ENCODE peak calls at places on chromosome 3, in seven cellular contexts. One of them, this sample, is unnamed.

GRCh38 chr3:108106031-108106430 is 15.2 kb upstream of the CD47 start:
- DNase-seq in Daoy: peak
- DNase-seq in NCI-H1092: no peak
- DNase-seq in stimulated activated CD8-positive, alpha-beta memory T cell treated with anti-CD3 and anti-CD28 coated beads, Interleukin-2, amount 100 ng/mL, for 48 hours: no peak
- DNase-seq in T-helper 1 cell: no peak
- DNase-seq in RWPE2: no peak
- DNase-seq in heart left ventricle: no peak
- DNase-seq in this sample: no peak

GRCh38 chr3:48552111-48552911 is 4.3 kb downstream of the PFKFB4 start:
- DNase-seq in NCI-H1092: no peak
- DNase-seq in Daoy: no peak
- DNase-seq in heart left ventricle: no peak
- DNase-seq in RWPE2: no peak
- DNase-seq in stimulated activated CD8-positive, alpha-beta memory T cell treated with anti-CD3 and anti-CD28 coated beads, Interleukin-2, amount 100 ng/mL, for 48 hours: no peak
- DNase-seq in T-helper 1 cell: no peak
- DNase-seq in this sample: no peak

GRCh38 chr3:2099028-2099671 is 484 bp downstream of the CNTN4 start:
- DNase-seq in stimulated activated CD8-positive, alpha-beta memory T cell treated with anti-CD3 and anti-CD28 coated beads, Interleukin-2, amount 100 ng/mL, for 48 hours: no peak
- DNase-seq in heart left ventricle: no peak
- DNase-seq in Daoy: no peak
- DNase-seq in T-helper 1 cell: no peak
- DNase-seq in RWPE2: no peak
- DNase-seq in NCI-H1092: peak
- DNase-seq in this sample: no peak

GRCh38 chr3:118536764-118537163 is 497.9 kb downstream of the IGSF11 start:
- DNase-seq in stimulated activated CD8-positive, alpha-beta memory T cell treated with anti-CD3 and anti-CD28 coated beads, Interleukin-2, amount 100 ng/mL, for 48 hours: no peak
- DNase-seq in T-helper 1 cell: no peak
- DNase-seq in NCI-H1092: no peak
- DNase-seq in heart left ventricle: no peak
- DNase-seq in RWPE2: peak
- DNase-seq in Daoy: no peak
- DNase-seq in this sample: peak

GRCh38 chr3:71265365-71265935 is 318.1 kb downstream of the FOXP1 start:
- DNase-seq in NCI-H1092: no peak
- DNase-seq in T-helper 1 cell: no peak
- DNase-seq in RWPE2: no peak
- DNase-seq in Daoy: no peak
- DNase-seq in stimulated activated CD8-positive, alpha-beta memory T cell treated with anti-CD3 and anti-CD28 coated beads, Interleukin-2, amount 100 ng/mL, for 48 hours: no peak
- DNase-seq in heart left ventricle: no peak
- DNase-seq in this sample: no peak

GRCh38 chr3:36904641-36905040 is 40.2 kb downstream of the TRANK1 start:
- DNase-seq in heart left ventricle: no peak
- DNase-seq in NCI-H1092: no peak
- DNase-seq in T-helper 1 cell: no peak
- DNase-seq in RWPE2: no peak
- DNase-seq in stimulated activated CD8-positive, alpha-beta memory T cell treated with anti-CD3 and anti-CD28 coated beads, Interleukin-2, amount 100 ng/mL, for 48 hours: no peak
- DNase-seq in Daoy: peak
- DNase-seq in this sample: peak

GRCh38 chr3:132785292-132785691 is 63.1 kb upstream of the NPHP3 start:
- DNase-seq in stimulated activated CD8-positive, alpha-beta memory T cell treated with anti-CD3 and anti-CD28 coated beads, Interleukin-2, amount 100 ng/mL, for 48 hours: no peak
- DNase-seq in NCI-H1092: no peak
- DNase-seq in Daoy: no peak
- DNase-seq in RWPE2: no peak
- DNase-seq in heart left ventricle: no peak
- DNase-seq in T-helper 1 cell: no peak
- DNase-seq in this sample: peak

GRCh38 chr3:146431240-146431639 is 38.1 kb downstream of the PLSCR2 start:
- DNase-seq in RWPE2: no peak
- DNase-seq in NCI-H1092: no peak
- DNase-seq in T-helper 1 cell: no peak
- DNase-seq in Daoy: no peak
- DNase-seq in stimulated activated CD8-positive, alpha-beta memory T cell treated with anti-CD3 and anti-CD28 coated beads, Interleukin-2, amount 100 ng/mL, for 48 hours: no peak
- DNase-seq in heart left ventricle: no peak
- DNase-seq in this sample: no peak

GRCh38 chr3:54696313-54696712 is 231.5 kb downstream of the LRTM1 start:
- DNase-seq in heart left ventricle: no peak
- DNase-seq in RWPE2: no peak
- DNase-seq in Daoy: peak
- DNase-seq in T-helper 1 cell: no peak
- DNase-seq in stimulated activated CD8-positive, alpha-beta memory T cell treated with anti-CD3 and anti-CD28 coated beads, Interleukin-2, amount 100 ng/mL, for 48 hours: no peak
- DNase-seq in NCI-H1092: no peak
- DNase-seq in this sample: no peak

GRCh38 chr3:77467702-77468407 is 428.0 kb downstream of the ROBO2 start:
- DNase-seq in heart left ventricle: peak
- DNase-seq in T-helper 1 cell: no peak
- DNase-seq in RWPE2: no peak
- DNase-seq in Daoy: no peak
- DNase-seq in stimulated activated CD8-positive, alpha-beta memory T cell treated with anti-CD3 and anti-CD28 coated beads, Interleukin-2, amount 100 ng/mL, for 48 hours: no peak
- DNase-seq in NCI-H1092: peak
- DNase-seq in this sample: no peak

GRCh38 chr3:133058243-133058642 is 20.1 kb downstream of the TMEM108 start:
- DNase-seq in heart left ventricle: no peak
- DNase-seq in Daoy: no peak
- DNase-seq in NCI-H1092: no peak
- DNase-seq in stimulated activated CD8-positive, alpha-beta memory T cell treated with anti-CD3 and anti-CD28 coated beads, Interleukin-2, amount 100 ng/mL, for 48 hours: no peak
- DNase-seq in RWPE2: no peak
- DNase-seq in T-helper 1 cell: no peak
- DNase-seq in this sample: no peak

GRCh38 chr3:170947018-170947769 is 38.8 kb upstream of the EIF5A2 start:
- DNase-seq in stimulated activated CD8-positive, alpha-beta memory T cell treated with anti-CD3 and anti-CD28 coated beads, Interleukin-2, amount 100 ng/mL, for 48 hours: no peak
- DNase-seq in RWPE2: no peak
- DNase-seq in T-helper 1 cell: no peak
- DNase-seq in heart left ventricle: no peak
- DNase-seq in Daoy: no peak
- DNase-seq in NCI-H1092: no peak
- DNase-seq in this sample: no peak

GRCh38 chr3:126911162-126912026 is 71.5 kb upstream of the PLXNA1 start:
- DNase-seq in RWPE2: peak
- DNase-seq in heart left ventricle: peak
- DNase-seq in stimulated activated CD8-positive, alpha-beta memory T cell treated with anti-CD3 and anti-CD28 coated beads, Interleukin-2, amount 100 ng/mL, for 48 hours: peak
- DNase-seq in Daoy: peak
- DNase-seq in NCI-H1092: no peak
- DNase-seq in T-helper 1 cell: no peak
- DNase-seq in this sample: peak

GRCh38 chr3:195187609-195188529 is 83.1 kb downstream of the XXYLT1 start:
- DNase-seq in NCI-H1092: no peak
- DNase-seq in RWPE2: no peak
- DNase-seq in Daoy: no peak
- DNase-seq in stimulated activated CD8-positive, alpha-beta memory T cell treated with anti-CD3 and anti-CD28 coated beads, Interleukin-2, amount 100 ng/mL, for 48 hours: no peak
- DNase-seq in heart left ventricle: no peak
- DNase-seq in T-helper 1 cell: no peak
- DNase-seq in this sample: peak

GRCh38 chr3:87309601-87310000 is 33.2 kb upstream of the POU1F1 start:
- DNase-seq in stimulated activated CD8-positive, alpha-beta memory T cell treated with anti-CD3 and anti-CD28 coated beads, Interleukin-2, amount 100 ng/mL, for 48 hours: no peak
- DNase-seq in NCI-H1092: no peak
- DNase-seq in RWPE2: no peak
- DNase-seq in heart left ventricle: no peak
- DNase-seq in Daoy: peak
- DNase-seq in T-helper 1 cell: no peak
- DNase-seq in this sample: no peak

GRCh38 chr3:170418422-170419300 is at the start of gene CLDN11:
- DNase-seq in Daoy: peak
- DNase-seq in NCI-H1092: peak
- DNase-seq in T-helper 1 cell: no peak
- DNase-seq in RWPE2: no peak
- DNase-seq in heart left ventricle: peak
- DNase-seq in stimulated activated CD8-positive, alpha-beta memory T cell treated with anti-CD3 and anti-CD28 coated beads, Interleukin-2, amount 100 ng/mL, for 48 hours: no peak
- DNase-seq in this sample: peak

GRCh38 chr3:106399208-106399607 is 530.4 kb upstream of the CBLB start:
- DNase-seq in heart left ventricle: no peak
- DNase-seq in Daoy: no peak
- DNase-seq in RWPE2: no peak
- DNase-seq in stimulated activated CD8-positive, alpha-beta memory T cell treated with anti-CD3 and anti-CD28 coated beads, Interleukin-2, amount 100 ng/mL, for 48 hours: no peak
- DNase-seq in NCI-H1092: no peak
- DNase-seq in T-helper 1 cell: no peak
- DNase-seq in this sample: no peak

GRCh38 chr3:62607287-62608029 is 234.1 kb upstream of the FEZF2 start:
- DNase-seq in T-helper 1 cell: no peak
- DNase-seq in RWPE2: no peak
- DNase-seq in stimulated activated CD8-positive, alpha-beta memory T cell treated with anti-CD3 and anti-CD28 coated beads, Interleukin-2, amount 100 ng/mL, for 48 hours: no peak
- DNase-seq in NCI-H1092: peak
- DNase-seq in heart left ventricle: peak
- DNase-seq in Daoy: peak
- DNase-seq in this sample: peak

GRCh38 chr3:5188419-5189405 is 1.2 kb downstream of the EDEM1 start:
- DNase-seq in stimulated activated CD8-positive, alpha-beta memory T cell treated with anti-CD3 and anti-CD28 coated beads, Interleukin-2, amount 100 ng/mL, for 48 hours: no peak
- DNase-seq in RWPE2: no peak
- DNase-seq in NCI-H1092: no peak
- DNase-seq in heart left ventricle: no peak
- DNase-seq in T-helper 1 cell: peak
- DNase-seq in Daoy: peak
- DNase-seq in this sample: peak

GRCh38 chr3:136142592-136142991 is 53.5 kb downstream of the MSL2 start:
- DNase-seq in heart left ventricle: no peak
- DNase-seq in Daoy: peak
- DNase-seq in stimulated activated CD8-positive, alpha-beta memory T cell treated with anti-CD3 and anti-CD28 coated beads, Interleukin-2, amount 100 ng/mL, for 48 hours: no peak
- DNase-seq in T-helper 1 cell: no peak
- DNase-seq in RWPE2: no peak
- DNase-seq in NCI-H1092: no peak
- DNase-seq in this sample: peak

GRCh38 chr3:16290007-16290826 is 25.2 kb downstream of the OXNAD1 start:
- DNase-seq in Daoy: peak
- DNase-seq in RWPE2: no peak
- DNase-seq in NCI-H1092: no peak
- DNase-seq in heart left ventricle: peak
- DNase-seq in T-helper 1 cell: peak
- DNase-seq in stimulated activated CD8-positive, alpha-beta memory T cell treated with anti-CD3 and anti-CD28 coated beads, Interleukin-2, amount 100 ng/mL, for 48 hours: no peak
- DNase-seq in this sample: peak

GRCh38 chr3:133895208-133896001 is at the start of gene RAB6B:
- DNase-seq in NCI-H1092: peak
- DNase-seq in stimulated activated CD8-positive, alpha-beta memory T cell treated with anti-CD3 and anti-CD28 coated beads, Interleukin-2, amount 100 ng/mL, for 48 hours: peak
- DNase-seq in Daoy: peak
- DNase-seq in heart left ventricle: peak
- DNase-seq in RWPE2: no peak
- DNase-seq in T-helper 1 cell: no peak
- DNase-seq in this sample: peak

GRCh38 chr3:147298511-147298982 is 107.8 kb downstream of the ZIC4 start:
- DNase-seq in Daoy: peak
- DNase-seq in NCI-H1092: no peak
- DNase-seq in heart left ventricle: no peak
- DNase-seq in T-helper 1 cell: no peak
- DNase-seq in RWPE2: no peak
- DNase-seq in stimulated activated CD8-positive, alpha-beta memory T cell treated with anti-CD3 and anti-CD28 coated beads, Interleukin-2, amount 100 ng/mL, for 48 hours: no peak
- DNase-seq in this sample: peak

GRCh38 chr3:179348325-179349013 is 960 bp downstream of the MFN1 start:
- DNase-seq in RWPE2: no peak
- DNase-seq in stimulated activated CD8-positive, alpha-beta memory T cell treated with anti-CD3 and anti-CD28 coated beads, Interleukin-2, amount 100 ng/mL, for 48 hours: no peak
- DNase-seq in Daoy: peak
- DNase-seq in NCI-H1092: no peak
- DNase-seq in heart left ventricle: no peak
- DNase-seq in T-helper 1 cell: no peak
- DNase-seq in this sample: peak

GRCh38 chr3:107943860-107944543 is 146.8 kb downstream of the CD47 start:
- DNase-seq in Daoy: no peak
- DNase-seq in heart left ventricle: no peak
- DNase-seq in NCI-H1092: no peak
- DNase-seq in T-helper 1 cell: no peak
- DNase-seq in RWPE2: no peak
- DNase-seq in stimulated activated CD8-positive, alpha-beta memory T cell treated with anti-CD3 and anti-CD28 coated beads, Interleukin-2, amount 100 ng/mL, for 48 hours: no peak
- DNase-seq in this sample: no peak

GRCh38 chr3:188947983-188948657 is 223.7 kb upstream of the TPRG1 start:
- DNase-seq in NCI-H1092: peak
- DNase-seq in RWPE2: peak
- DNase-seq in heart left ventricle: peak
- DNase-seq in T-helper 1 cell: no peak
- DNase-seq in Daoy: peak
- DNase-seq in stimulated activated CD8-positive, alpha-beta memory T cell treated with anti-CD3 and anti-CD28 coated beads, Interleukin-2, amount 100 ng/mL, for 48 hours: no peak
- DNase-seq in this sample: peak

GRCh38 chr3:143358155-143358792 is 238.7 kb downstream of the CHST2 start:
- DNase-seq in stimulated activated CD8-positive, alpha-beta memory T cell treated with anti-CD3 and anti-CD28 coated beads, Interleukin-2, amount 100 ng/mL, for 48 hours: no peak
- DNase-seq in heart left ventricle: no peak
- DNase-seq in Daoy: no peak
- DNase-seq in T-helper 1 cell: no peak
- DNase-seq in RWPE2: no peak
- DNase-seq in NCI-H1092: no peak
- DNase-seq in this sample: peak

GRCh38 chr3:105458518-105459215 is 92.0 kb downstream of the ALCAM start:
- DNase-seq in Daoy: no peak
- DNase-seq in NCI-H1092: no peak
- DNase-seq in T-helper 1 cell: no peak
- DNase-seq in RWPE2: no peak
- DNase-seq in heart left ventricle: no peak
- DNase-seq in stimulated activated CD8-positive, alpha-beta memory T cell treated with anti-CD3 and anti-CD28 coated beads, Interleukin-2, amount 100 ng/mL, for 48 hours: no peak
- DNase-seq in this sample: no peak

GRCh38 chr3:138059261-138059660 is 49.3 kb downstream of the CLDN18 start:
- DNase-seq in NCI-H1092: no peak
- DNase-seq in Daoy: no peak
- DNase-seq in stimulated activated CD8-positive, alpha-beta memory T cell treated with anti-CD3 and anti-CD28 coated beads, Interleukin-2, amount 100 ng/mL, for 48 hours: no peak
- DNase-seq in T-helper 1 cell: no peak
- DNase-seq in RWPE2: no peak
- DNase-seq in heart left ventricle: no peak
- DNase-seq in this sample: no peak

This sample was measured in dermis blood vessel endothelial cell.